ENCODE peak calls at places on chromosomes 3 and 15, in ten cellular contexts. One of them, this sample, is unnamed.

GRCh38 chr3:147404000-147404799 is 2.1 kb downstream of the ZIC4 start:
- DNase-seq in activated CD4-positive, alpha-beta T cell treated with anti-CD3 and anti-CD28 coated beads, Interleukin-2, amount 10 ng/mL, durations not matched to agents 24 days and 14 days: no peak
- DNase-seq in left cardiac atrium: no peak
- DNase-seq in T-helper 17 cell: no peak
- DNase-seq in NCI-H1417: no peak
- DNase-seq in adipocyte: no peak
- DNase-seq in GM20000: no peak
- DNase-seq in A549: no peak
- DNase-seq in iPS DF 19.7: no peak
- DNase-seq in iPS DF 6.9: no peak
- DNase-seq in this sample: no peak

GRCh38 chr3:4750306-4751056 is 228.8 kb upstream of the BHLHE40 start:
- DNase-seq in activated CD4-positive, alpha-beta T cell treated with anti-CD3 and anti-CD28 coated beads, Interleukin-2, amount 10 ng/mL, durations not matched to agents 24 days and 14 days: no peak
- DNase-seq in left cardiac atrium: no peak
- DNase-seq in T-helper 17 cell: no peak
- DNase-seq in NCI-H1417: no peak
- DNase-seq in adipocyte: no peak
- DNase-seq in GM20000: peak
- DNase-seq in A549: no peak
- DNase-seq in iPS DF 19.7: no peak
- DNase-seq in iPS DF 6.9: no peak
- DNase-seq in this sample: no peak

GRCh38 chr15:67024998-67025368 is 40.4 kb upstream of the SMAD3 start:
- DNase-seq in activated CD4-positive, alpha-beta T cell treated with anti-CD3 and anti-CD28 coated beads, Interleukin-2, amount 10 ng/mL, durations not matched to agents 24 days and 14 days: no peak
- DNase-seq in left cardiac atrium: no peak
- DNase-seq in T-helper 17 cell: no peak
- DNase-seq in NCI-H1417: no peak
- DNase-seq in adipocyte: no peak
- DNase-seq in GM20000: no peak
- DNase-seq in A549: no peak
- DNase-seq in iPS DF 19.7: no peak
- DNase-seq in iPS DF 6.9: no peak
- DNase-seq in this sample: no peak

GRCh38 chr15:70086636-70087035 is 11.1 kb downstream of the TLE3 start:
- DNase-seq in activated CD4-positive, alpha-beta T cell treated with anti-CD3 and anti-CD28 coated beads, Interleukin-2, amount 10 ng/mL, durations not matched to agents 24 days and 14 days: no peak
- DNase-seq in left cardiac atrium: no peak
- DNase-seq in T-helper 17 cell: no peak
- DNase-seq in NCI-H1417: no peak
- DNase-seq in adipocyte: no peak
- DNase-seq in GM20000: no peak
- DNase-seq in A549: no peak
- DNase-seq in iPS DF 19.7: no peak
- DNase-seq in iPS DF 6.9: no peak
- DNase-seq in this sample: no peak

GRCh38 chr3:61877359-61877770 is 316.0 kb downstream of the PTPRG start:
- DNase-seq in activated CD4-positive, alpha-beta T cell treated with anti-CD3 and anti-CD28 coated beads, Interleukin-2, amount 10 ng/mL, durations not matched to agents 24 days and 14 days: no peak
- DNase-seq in left cardiac atrium: no peak
- DNase-seq in T-helper 17 cell: no peak
- DNase-seq in NCI-H1417: peak
- DNase-seq in adipocyte: peak
- DNase-seq in GM20000: peak
- DNase-seq in A549: no peak
- DNase-seq in iPS DF 19.7: no peak
- DNase-seq in iPS DF 6.9: no peak
- DNase-seq in this sample: peak

GRCh38 chr3:128217702-128218475 is 64.6 kb downstream of the EEFSEC start:
- DNase-seq in activated CD4-positive, alpha-beta T cell treated with anti-CD3 and anti-CD28 coated beads, Interleukin-2, amount 10 ng/mL, durations not matched to agents 24 days and 14 days: no peak
- DNase-seq in left cardiac atrium: no peak
- DNase-seq in T-helper 17 cell: no peak
- DNase-seq in NCI-H1417: no peak
- DNase-seq in adipocyte: peak
- DNase-seq in GM20000: peak
- DNase-seq in A549: no peak
- DNase-seq in iPS DF 19.7: no peak
- DNase-seq in iPS DF 6.9: no peak
- DNase-seq in this sample: peak

GRCh38 chr15:68012911-68013310 is 41.2 kb upstream of the PIAS1 start:
- DNase-seq in activated CD4-positive, alpha-beta T cell treated with anti-CD3 and anti-CD28 coated beads, Interleukin-2, amount 10 ng/mL, durations not matched to agents 24 days and 14 days: no peak
- DNase-seq in left cardiac atrium: no peak
- DNase-seq in T-helper 17 cell: no peak
- DNase-seq in NCI-H1417: no peak
- DNase-seq in adipocyte: no peak
- DNase-seq in GM20000: no peak
- DNase-seq in A549: peak
- DNase-seq in iPS DF 19.7: no peak
- DNase-seq in iPS DF 6.9: no peak
- DNase-seq in this sample: no peak

GRCh38 chr3:124260206-124260915 is 268.4 kb upstream of the ROPN1 start:
- DNase-seq in activated CD4-positive, alpha-beta T cell treated with anti-CD3 and anti-CD28 coated beads, Interleukin-2, amount 10 ng/mL, durations not matched to agents 24 days and 14 days: no peak
- DNase-seq in left cardiac atrium: peak
- DNase-seq in T-helper 17 cell: no peak
- DNase-seq in NCI-H1417: no peak
- DNase-seq in adipocyte: peak
- DNase-seq in GM20000: no peak
- DNase-seq in A549: peak
- DNase-seq in iPS DF 19.7: no peak
- DNase-seq in iPS DF 6.9: no peak
- DNase-seq in this sample: no peak

GRCh38 chr3:30073622-30074021 is 532.8 kb upstream of the TGFBR2 start:
- DNase-seq in activated CD4-positive, alpha-beta T cell treated with anti-CD3 and anti-CD28 coated beads, Interleukin-2, amount 10 ng/mL, durations not matched to agents 24 days and 14 days: no peak
- DNase-seq in left cardiac atrium: no peak
- DNase-seq in T-helper 17 cell: no peak
- DNase-seq in NCI-H1417: peak
- DNase-seq in adipocyte: peak
- DNase-seq in GM20000: no peak
- DNase-seq in A549: peak
- DNase-seq in iPS DF 19.7: no peak
- DNase-seq in iPS DF 6.9: no peak
- DNase-seq in this sample: no peak

GRCh38 chr3:103752986-103753385 is 1318.2 kb downstream of the ZPLD1 start:
- DNase-seq in activated CD4-positive, alpha-beta T cell treated with anti-CD3 and anti-CD28 coated beads, Interleukin-2, amount 10 ng/mL, durations not matched to agents 24 days and 14 days: no peak
- DNase-seq in left cardiac atrium: no peak
- DNase-seq in T-helper 17 cell: no peak
- DNase-seq in NCI-H1417: no peak
- DNase-seq in adipocyte: no peak
- DNase-seq in GM20000: no peak
- DNase-seq in A549: no peak
- DNase-seq in iPS DF 19.7: no peak
- DNase-seq in iPS DF 6.9: no peak
- DNase-seq in this sample: no peak

GRCh38 chr3:35944915-35945710 is 305.8 kb downstream of the ARPP21 start:
- DNase-seq in activated CD4-positive, alpha-beta T cell treated with anti-CD3 and anti-CD28 coated beads, Interleukin-2, amount 10 ng/mL, durations not matched to agents 24 days and 14 days: no peak
- DNase-seq in left cardiac atrium: no peak
- DNase-seq in T-helper 17 cell: no peak
- DNase-seq in NCI-H1417: no peak
- DNase-seq in adipocyte: peak
- DNase-seq in GM20000: no peak
- DNase-seq in A549: peak
- DNase-seq in iPS DF 19.7: no peak
- DNase-seq in iPS DF 6.9: no peak
- DNase-seq in this sample: no peak

GRCh38 chr3:85960793-85961192 is 1002.0 kb downstream of the CADM2 start:
- DNase-seq in activated CD4-positive, alpha-beta T cell treated with anti-CD3 and anti-CD28 coated beads, Interleukin-2, amount 10 ng/mL, durations not matched to agents 24 days and 14 days: no peak
- DNase-seq in left cardiac atrium: no peak
- DNase-seq in T-helper 17 cell: no peak
- DNase-seq in NCI-H1417: no peak
- DNase-seq in adipocyte: no peak
- DNase-seq in GM20000: no peak
- DNase-seq in A549: no peak
- DNase-seq in iPS DF 19.7: no peak
- DNase-seq in iPS DF 6.9: no peak
- DNase-seq in this sample: no peak

GRCh38 chr3:65210026-65210814 is 522.4 kb upstream of the ADAMTS9 start:
- DNase-seq in activated CD4-positive, alpha-beta T cell treated with anti-CD3 and anti-CD28 coated beads, Interleukin-2, amount 10 ng/mL, durations not matched to agents 24 days and 14 days: no peak
- DNase-seq in left cardiac atrium: no peak
- DNase-seq in T-helper 17 cell: no peak
- DNase-seq in NCI-H1417: no peak
- DNase-seq in adipocyte: peak
- DNase-seq in GM20000: no peak
- DNase-seq in A549: no peak
- DNase-seq in iPS DF 19.7: no peak
- DNase-seq in iPS DF 6.9: no peak
- DNase-seq in this sample: no peak

GRCh38 chr3:53195602-53196574 is 34.9 kb downstream of the PRKCD start:
- DNase-seq in activated CD4-positive, alpha-beta T cell treated with anti-CD3 and anti-CD28 coated beads, Interleukin-2, amount 10 ng/mL, durations not matched to agents 24 days and 14 days: peak
- DNase-seq in left cardiac atrium: peak
- DNase-seq in T-helper 17 cell: peak
- DNase-seq in NCI-H1417: no peak
- DNase-seq in adipocyte: peak
- DNase-seq in GM20000: peak
- DNase-seq in A549: peak
- DNase-seq in iPS DF 19.7: no peak
- DNase-seq in iPS DF 6.9: peak
- DNase-seq in this sample: peak

GRCh38 chr3:149278911-149279310 is 54.5 kb downstream of the TM4SF18 start:
- DNase-seq in activated CD4-positive, alpha-beta T cell treated with anti-CD3 and anti-CD28 coated beads, Interleukin-2, amount 10 ng/mL, durations not matched to agents 24 days and 14 days: no peak
- DNase-seq in left cardiac atrium: no peak
- DNase-seq in T-helper 17 cell: no peak
- DNase-seq in NCI-H1417: no peak
- DNase-seq in adipocyte: no peak
- DNase-seq in GM20000: no peak
- DNase-seq in A549: no peak
- DNase-seq in iPS DF 19.7: no peak
- DNase-seq in iPS DF 6.9: no peak
- DNase-seq in this sample: no peak